ENCODE peak calls at places on chromosome 11, in four cellular contexts. J is GM12878, E is HepG2, A is SK-N-SH. Q is an unnamed sample.

GRCh38 chr11:18650859-18651557 is 16.9 kb upstream of the SPTY2D1 start:
- DNase-seq in J (peak; percentile 20), E (peak; percentile 49), A (peak; percentile 16), Q (peak; percentile 80)

GRCh38 chr11:57321996-57322880 is 2.5 kb downstream of the TNKS1BP1 start:
- DNase-seq in J (no peak), E (peak; percentile 69), A (peak; percentile 85), Q (peak; percentile 99)

GRCh38 chr11:104064016-104064630 is 27.7 kb downstream of the DDI1 start:
- DNase-seq in J (no peak), E (no peak), A (no peak), Q (no peak)

GRCh38 chr11:100636536-100636935 is 50.6 kb upstream of the ARHGAP42 start:
- DNase-seq in J (no peak), E (no peak), A (no peak), Q (no peak)

GRCh38 chr11:32427616-32427934 is 7.8 kb downstream of the WT1 start:
- DNase-seq in J (no peak), E (no peak), A (no peak), Q (no peak)

GRCh38 chr11:63521896-63522295 is 14.7 kb upstream of the PLAAT4 start:
- DNase-seq in J (no peak), E (no peak), A (no peak), Q (no peak)

GRCh38 chr11:44862546-44863101 is 88.1 kb downstream of the TP53I11 start:
- DNase-seq in J (no peak), E (no peak), A (no peak), Q (peak; percentile 11)

GRCh38 chr11:72048718-72049460 is 31.5 kb downstream of the NUMA1 start:
- DNase-seq in J (no peak), E (peak; percentile 24), A (no peak), Q (no peak)

GRCh38 chr11:83336993-83337392 is 50.8 kb upstream of the CCDC90B start:
- DNase-seq in J (no peak), E (no peak), A (no peak), Q (no peak)

GRCh38 chr11:44628730-44629361 is 63.4 kb downstream of the CD82 start:
- DNase-seq in J (no peak), E (no peak), A (no peak), Q (no peak)

GRCh38 chr11:128686745-128687177 is 7.1 kb upstream of the FLI1 start:
- DNase-seq in J (no peak), E (no peak), A (peak; percentile 71), Q (peak; percentile 15)

GRCh38 chr11:122036022-122036421 is 80.0 kb downstream of the BLID start:
- DNase-seq in J (no peak), E (no peak), A (no peak), Q (no peak)

DNA sequence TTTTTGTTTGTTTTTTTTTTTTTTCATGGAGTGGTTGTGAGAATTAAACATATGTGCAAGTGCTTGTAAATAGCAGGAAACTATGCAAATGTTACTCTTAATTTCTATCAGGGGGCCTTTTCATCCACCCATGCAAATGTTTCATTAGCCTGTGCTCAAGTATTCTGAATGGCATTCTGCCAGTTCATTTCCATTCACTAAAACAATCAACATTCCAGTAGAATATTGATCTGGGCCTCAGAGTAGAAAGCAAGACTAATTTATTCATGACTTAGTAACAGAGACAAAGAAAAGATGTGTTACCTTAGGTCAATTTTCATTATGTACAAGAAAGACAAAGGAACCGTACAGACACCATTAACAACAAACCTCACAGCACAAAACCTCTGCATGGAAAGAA is 971.4 kb downstream of the DLG2 start:
- DNase-seq in J (no peak), E (no peak), A (no peak), Q (no peak)
- TF ChIP-seq PBX3 in J (no peak), E (no peak), A (no peak), Q (no peak)

GRCh38 chr11:133168016-133168415 is 364.3 kb downstream of the OPCML start:
- DNase-seq in J (no peak), E (no peak), A (no peak), Q (no peak)

GRCh38 chr11:133164986-133165385 is 367.3 kb downstream of the OPCML start:
- DNase-seq in J (no peak), E (no peak), A (no peak), Q (no peak)

GRCh38 chr11:133162228-133162627 is 370.1 kb downstream of the OPCML start:
- DNase-seq in J (no peak), E (no peak), A (no peak), Q (no peak)

GRCh38 chr11:133160754-133161153 is 371.5 kb downstream of the OPCML start:
- DNase-seq in J (no peak), E (no peak), A (no peak), Q (no peak)

GRCh38 chr11:133163463-133164419 is 368.6 kb downstream of the OPCML start:
- DNase-seq in J (peak; percentile 8), E (peak; percentile 51), A (peak; percentile 55), Q (peak; percentile 42)
- TF ChIP-seq PBX3 in J (no peak), E (no peak), A (no peak), Q (no peak)

GRCh38 chr11:30916764-30917163 is 330.6 kb upstream of the MPPED2 start:
- DNase-seq in J (no peak), E (no peak), A (no peak), Q (no peak)

GRCh38 chr11:30914143-30914762 is 328.1 kb upstream of the MPPED2 start:
- DNase-seq in J (no peak), E (peak; percentile 16), A (peak; percentile 62), Q (peak; percentile 42)

GRCh38 chr11:30919389-30920172 is 333.4 kb upstream of the MPPED2 start:
- DNase-seq in J (no peak), E (no peak), A (no peak), Q (no peak)

DNA sequence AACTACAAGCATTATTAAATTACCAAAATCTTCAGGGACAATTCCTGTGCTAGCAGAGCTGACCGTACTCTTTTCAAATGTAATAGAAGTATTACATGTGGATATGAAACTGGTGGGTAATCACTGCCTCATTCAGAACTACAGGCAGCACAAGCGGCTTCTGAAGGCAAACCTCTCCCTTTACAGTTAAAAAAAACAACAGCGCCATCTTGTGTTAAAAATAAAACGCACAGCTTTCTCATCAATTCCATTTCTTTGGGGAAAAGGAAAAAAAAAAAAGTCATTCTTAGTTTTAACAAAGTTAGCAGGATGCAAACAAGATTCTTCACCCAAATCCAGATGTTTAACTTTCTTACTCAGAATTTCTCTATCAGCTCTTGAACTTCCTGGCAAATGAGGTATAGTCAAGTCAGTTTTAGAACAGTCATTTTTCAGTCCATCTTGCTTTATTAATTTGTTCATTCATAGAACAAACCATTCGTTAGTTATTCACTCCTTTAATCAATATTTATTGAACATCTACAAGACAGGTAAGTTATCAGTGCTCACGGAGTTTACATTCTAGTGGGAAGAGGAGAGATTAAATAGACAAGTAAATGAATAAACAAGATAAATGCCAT is 331.8 kb upstream of the MPPED2 start:
- DNase-seq in J (no peak), E (peak; percentile 40), A (peak; percentile 36), Q (peak; percentile 47)
- TF ChIP-seq PBX3 in J (no peak), E (no peak), A (no peak), Q (no peak)

GRCh38 chr11:7530013-7530412 is 16.2 kb downstream of the PPFIBP2 start:
- DNase-seq in J (no peak), E (no peak), A (no peak), Q (no peak)

GRCh38 chr11:7528514-7529049 is 14.8 kb downstream of the PPFIBP2 start:
- DNase-seq in J (no peak), E (no peak), A (no peak), Q (no peak)

GRCh38 chr11:7524831-7525230 is 11.0 kb downstream of the PPFIBP2 start:
- DNase-seq in J (no peak), E (no peak), A (no peak), Q (no peak)

GRCh38 chr11:7525424-7525823 is 11.6 kb downstream of the PPFIBP2 start:
- DNase-seq in J (no peak), E (peak; percentile 73), A (no peak), Q (no peak)

GRCh38 chr11:7527029-7527428 is 13.2 kb downstream of the PPFIBP2 start:
- DNase-seq in J (no peak), E (no peak), A (no peak), Q (no peak)
- TF ChIP-seq PBX3 in J (no peak), E (no peak), A (no peak), Q (no peak)

GRCh38 chr11:117465236-117465997 is 137.8 kb downstream of the CEP164 start:
- DNase-seq in J (no peak), E (no peak), A (no peak), Q (no peak)

GRCh38 chr11:117464778-117465177 is 137.1 kb downstream of the CEP164 start:
- DNase-seq in J (no peak), E (no peak), A (no peak), Q (no peak)

GRCh38 chr11:117470576-117470975 is 142.9 kb downstream of the CEP164 start:
- DNase-seq in J (no peak), E (no peak), A (no peak), Q (no peak)

GRCh38 chr11:117468888-117469287 is 141.2 kb downstream of the CEP164 start:
- DNase-seq in J (no peak), E (no peak), A (no peak), Q (peak; percentile 7)

GRCh38 chr11:117466966-117467365 is 139.3 kb downstream of the CEP164 start:
- DNase-seq in J (no peak), E (no peak), A (no peak), Q (no peak)
- TF ChIP-seq PBX3 in J (no peak), E (no peak), A (no peak), Q (no peak)